ENCODE peak calls at places on chromosomes 13 and 19, in six cellular contexts. Z, H, A, B, N and I are unnamed samples.

GRCh38 chr13:33367931-33368330 is 82.4 kb upstream of the STARD13 start:
- DNase-seq in A (no peak), Z (no peak), N (no peak), B (no peak), H (no peak), I (no peak)

GRCh38 chr13:39684531-39685137 is 29.2 kb downstream of the COG6 start:
- DNase-seq in Z (no peak), N (no peak), A (peak; percentile 65), B (no peak), H (no peak), I (no peak)

GRCh38 chr19:283395-283794 is 7.8 kb downstream of the PLPP2 start:
- DNase-seq in B (no peak), N (no peak), A (peak; percentile 32), Z (no peak), H (peak; percentile 36), I (no peak)

GRCh38 chr19:45402469-45403070 is 2.3 kb downstream of the PPP1R13L start:
- DNase-seq in A (peak; percentile 91), B (peak; percentile 63), H (peak; percentile 82), N (no peak), Z (peak; percentile 77), I (peak; percentile 29)

GRCh38 chr13:67223024-67223423 is 7.1 kb downstream of the PCDH9 start:
- DNase-seq in N (no peak), H (no peak), Z (no peak), A (no peak), B (no peak), I (no peak)

GRCh38 chr19:34310494-34310981 is 54.5 kb upstream of the GPI start:
- DNase-seq in B (no peak), Z (no peak), H (no peak), A (peak; percentile 54), N (no peak), I (no peak)

GRCh38 chr19:43316591-43317319 is 36.7 kb upstream of the CD177 start:
- DNase-seq in N (no peak), H (no peak), B (no peak), A (no peak), Z (no peak), I (no peak)

GRCh38 chr13:20967340-20967739 is 64.8 kb upstream of the XPO4 start:
- DNase-seq in B (no peak), A (no peak), Z (no peak), N (no peak), H (no peak), I (no peak)

GRCh38 chr19:1312732-1313694 is 27.3 kb downstream of the EFNA2 start:
- DNase-seq in A (peak; percentile 98), H (no peak), N (no peak), Z (no peak), B (no peak), I (no peak)

GRCh38 chr13:80486407-80486806 is 145.5 kb upstream of the SPRY2 start:
- DNase-seq in H (no peak), B (no peak), Z (no peak), A (no peak), N (no peak), I (no peak)

GRCh38 chr13:110616103-110617101 is 1.1 kb downstream of the NAXD start:
- DNase-seq in Z (peak; percentile 64), A (peak; percentile 96), N (no peak), H (peak; percentile 86), B (no peak), I (peak; percentile 31)

GRCh38 chr19:11196406-11197287 is 698 bp downstream of the KANK2 start:
- DNase-seq in H (peak; percentile 85), N (no peak), A (peak; percentile 99), B (peak; percentile 67), Z (peak; percentile 48), I (no peak)

GRCh38 chr13:59545007-59545406 is 618.7 kb downstream of the DIAPH3 start:
- DNase-seq in H (no peak), B (no peak), Z (no peak), A (no peak), N (no peak), I (no peak)

GRCh38 chr13:78326608-78327007 is 276.7 kb downstream of the POU4F1 start:
- DNase-seq in B (no peak), N (no peak), A (no peak), Z (no peak), H (no peak), I (no peak)

GRCh38 chr13:27270594-27271520 is at the start of gene RASL11A:
- DNase-seq in Z (peak; percentile 89), N (peak; percentile 67), B (peak; percentile 90), A (peak; percentile 96), H (peak; percentile 96), I (peak; percentile 79)

GRCh38 chr13:18961383-18962117 is 220.1 kb downstream of the TUBA3C start:
- DNase-seq in B (no peak), A (peak; percentile 61), N (no peak), H (no peak), Z (no peak), I (no peak)

GRCh38 chr13:48210178-48210577 is 22.8 kb upstream of the ITM2B start:
- DNase-seq in Z (no peak), N (no peak), H (no peak), B (no peak), A (peak; percentile 72), I (no peak)

GRCh38 chr13:49421391-49421790 is 22.5 kb downstream of the CAB39L start:
- DNase-seq in B (no peak), N (no peak), Z (no peak), H (no peak), A (no peak), I (no peak)

GRCh38 chr13:28533049-28533436 is 38.1 kb upstream of the FLT1 start:
- DNase-seq in A (no peak), H (no peak), N (no peak), Z (no peak), B (no peak), I (no peak)

GRCh38 chr13:40503966-40504591 is 162.4 kb downstream of the FOXO1 start:
- DNase-seq in B (no peak), A (peak; percentile 88), H (no peak), Z (no peak), N (no peak), I (no peak)

GRCh38 chr19:2334986-2335846 is 6.7 kb downstream of the SPPL2B start:
- DNase-seq in B (peak; percentile 7), A (no peak), Z (no peak), N (no peak), H (no peak), I (peak; percentile 25)

GRCh38 chr19:13604902-13605586 is 98.8 kb upstream of the CACNA1A start:
- DNase-seq in N (no peak), Z (no peak), H (no peak), A (peak; percentile 65), B (no peak), I (no peak)

GRCh38 chr19:20124879-20125278 is 42.1 kb upstream of the ZNF486 start:
- DNase-seq in N (no peak), A (no peak), Z (no peak), B (no peak), H (no peak), I (no peak)
- H3K9me3 ChIP-seq in N (peaks cover 16% of the 10 kb centered on the region), A (peaks cover 11% of the 10 kb centered on the region), Z (peaks cover 19% of the 10 kb centered on the region), B (peaks cover 100% of the 10 kb centered on the region), H (peaks cover 10% of the 10 kb centered on the region), I (peaks cover 58% of the 10 kb centered on the region)

GRCh38 chr19:18893573-18894253 is 2.2 kb downstream of the CERS1 start:
- DNase-seq in Z (no peak), H (no peak), A (peak; percentile 93), N (no peak), B (no peak), I (no peak)
- H3K4me3 ChIP-seq in Z (no peak overlapping the region), H (no peak overlapping the region), A (no peak overlapping the region), N (no peak overlapping the region), B (no peak overlapping the region), I (no peak overlapping the region)

GRCh38 chr19:51977346-51977745 is 9.3 kb downstream of the ZNF350 start:
- DNase-seq in N (no peak), Z (no peak), B (no peak), A (no peak), H (no peak), I (no peak)

GRCh38 chr19:51971624-51972023 is 15.0 kb downstream of the ZNF350 start:
- DNase-seq in H (no peak), A (no peak), B (no peak), N (no peak), Z (no peak), I (no peak)

GRCh38 chr19:51978882-51979281 is 7.8 kb downstream of the ZNF350 start:
- DNase-seq in N (no peak), A (no peak), H (no peak), B (no peak), Z (no peak), I (no peak)

GRCh38 chr19:51980116-51980736 is 6.4 kb downstream of the ZNF350 start:
- DNase-seq in B (no peak), H (no peak), N (no peak), A (no peak), Z (no peak), I (no peak)

DNA sequence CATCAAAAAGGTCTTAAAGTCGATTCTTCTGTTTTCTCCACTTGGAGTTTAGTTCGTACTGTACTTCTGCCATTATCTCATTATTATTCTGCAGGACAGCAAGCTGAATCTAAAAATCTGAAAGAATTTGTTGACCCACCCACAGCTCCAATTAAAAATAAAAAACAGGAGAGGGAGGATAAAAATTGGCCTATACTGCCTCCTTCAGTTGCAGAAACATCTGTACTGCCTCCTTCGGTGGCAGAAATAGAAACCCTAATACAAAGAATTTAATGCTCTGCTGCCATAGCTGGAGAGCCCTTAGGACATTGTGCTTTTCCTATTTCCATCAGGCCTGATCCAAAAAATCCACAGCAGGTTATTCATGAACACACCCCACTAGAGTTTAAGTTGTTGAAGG is 9.8 kb downstream of the ZNF350 start:
- DNase-seq in A (no peak), N (no peak), Z (no peak), B (no peak), H (no peak), I (no peak)
- H3K9me3 ChIP-seq in A (peaks cover 4% of the 10 kb centered on the region), N (peaks cover 74% of the 10 kb centered on the region), Z (peaks cover 90% of the 10 kb centered on the region), B (peaks cover 97% of the 10 kb centered on the region), H (peaks cover 43% of the 10 kb centered on the region), I (peaks cover 29% of the 10 kb centered on the region)

GRCh38 chr19:40691421-40692211 is 1.2 kb upstream of the NUMBL start:
- DNase-seq in A (peak; percentile 77), N (no peak), Z (no peak), B (no peak), H (no peak), I (no peak)
- H3K4me3 ChIP-seq in A (peak overlapping the region; percentile 94), N (peak overlapping the region; percentile 81), Z (no peak overlapping the region), B (peak overlapping the region; percentile 82), H (no peak overlapping the region), I (no peak overlapping the region)

DNA sequence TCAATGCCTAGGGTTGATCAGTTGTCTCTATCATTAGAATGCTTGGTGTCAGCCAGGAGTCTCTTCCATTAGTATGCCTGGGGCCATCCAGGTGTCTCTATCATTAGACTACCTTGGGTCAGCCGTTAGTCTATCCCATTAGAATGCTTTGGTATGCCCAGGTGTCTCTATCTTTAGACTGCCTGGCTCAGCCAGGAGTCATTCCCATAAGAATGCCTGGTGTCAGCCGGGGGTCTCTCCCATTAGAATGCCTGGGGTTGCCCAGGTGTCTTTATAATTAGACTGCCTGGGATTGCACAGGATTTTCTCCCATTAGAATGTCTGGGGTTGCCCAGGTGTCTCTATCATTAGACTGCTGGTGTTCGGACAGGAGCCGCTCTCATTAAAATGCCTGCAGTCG is 1442.9 kb downstream of the UQCRFS1 start:
- DNase-seq in B (no peak), N (no peak), A (no peak), H (no peak), Z (no peak), I (no peak)
- H3K9me3 ChIP-seq in B (peaks cover 62% of the 10 kb centered on the region), N (peaks cover 48% of the 10 kb centered on the region), A (no peaks in the 10 kb centered on the region), H (peaks cover 55% of the 10 kb centered on the region), Z (peaks cover 63% of the 10 kb centered on the region), I (peaks cover 97% of the 10 kb centered on the region)